ENCODE peak calls at places on chromosomes 1 and 21, in eight cellular contexts. L, M, K, I, G, R, B and H are unnamed samples. For H3K4me1, the result is how much of the 10 kb centered on the place peaks cover.

GRCh38 chr1:53076165-53076564 is 14.2 kb downstream of the PODN start:
- DNase-seq in L (peak), M (peak), K (no peak), I (no peak), G (no peak), R (no peak), B (no peak), H (peak)

GRCh38 chr1:240210026-240210425 is 118.3 kb downstream of the FMN2 start:
- DNase-seq in L (no peak), M (no peak), K (no peak), I (no peak), G (peak), R (no peak), B (no peak), H (no peak)

GRCh38 chr1:207698822-207699483 is 52.9 kb upstream of the CD46 start:
- DNase-seq in L (no peak), M (peak), K (peak), I (peak), G (peak), R (peak), B (peak), H (no peak)

GRCh38 chr1:209945377-209945776 is 7.4 kb downstream of the SYT14 start:
- DNase-seq in L (no peak), M (no peak), K (no peak), I (no peak), G (no peak), R (no peak), B (no peak), H (no peak)

GRCh38 chr1:38576241-38576640 is 283.3 kb downstream of the RRAGC start:
- DNase-seq in L (no peak), M (peak), K (no peak), I (no peak), G (no peak), R (no peak), B (no peak), H (no peak)

GRCh38 chr1:112141301-112141700 is 151.8 kb upstream of the KCND3 start:
- DNase-seq in L (no peak), M (no peak), K (no peak), I (no peak), G (no peak), R (no peak), B (no peak), H (no peak)

GRCh38 chr1:19975423-19976193 is 3.8 kb downstream of the PLA2G2A start:
- DNase-seq in L (no peak), M (no peak), K (no peak), I (peak), G (no peak), R (no peak), B (no peak), H (no peak)

GRCh38 chr1:161905269-161905884 is 118.3 kb downstream of the OLFML2B start:
- DNase-seq in L (no peak), M (no peak), K (peak), I (no peak), G (peak), R (no peak), B (peak), H (no peak)

GRCh38 chr21:34881421-34881820 is 167.7 kb downstream of the RUNX1 start:
- DNase-seq in L (no peak), M (no peak), K (no peak), I (no peak), G (peak), R (no peak), B (no peak), H (no peak)

GRCh38 chr1:236524142-236524891 is 535 bp downstream of the LGALS8 start:
- DNase-seq in L (peak), M (peak), K (peak), I (no peak), G (peak), R (peak), B (peak), H (peak)

GRCh38 chr1:178540646-178541045 is 27.7 kb downstream of the TEX35 start:
- DNase-seq in L (no peak), M (no peak), K (no peak), I (no peak), G (peak), R (no peak), B (no peak), H (no peak)

GRCh38 chr1:226814751-226815496 is 55.5 kb upstream of the PSEN2 start:
- DNase-seq in L (peak), M (no peak), K (peak), I (peak), G (peak), R (no peak), B (peak), H (peak)

GRCh38 chr1:27719286-27720251 is 6.2 kb upstream of the FAM76A start:
- DNase-seq in L (no peak), M (no peak), K (no peak), I (no peak), G (peak), R (no peak), B (no peak), H (no peak)

GRCh38 chr1:153705484-153705883 is 22.4 kb upstream of the INTS3 start:
- DNase-seq in L (no peak), M (no peak), K (no peak), I (no peak), G (no peak), R (no peak), B (no peak), H (no peak)

GRCh38 chr21:45513741-45514310 is 28.4 kb downstream of the SLC19A1 start:
- DNase-seq in L (peak), M (no peak), K (no peak), I (no peak), G (no peak), R (no peak), B (no peak), H (peak)

DNA sequence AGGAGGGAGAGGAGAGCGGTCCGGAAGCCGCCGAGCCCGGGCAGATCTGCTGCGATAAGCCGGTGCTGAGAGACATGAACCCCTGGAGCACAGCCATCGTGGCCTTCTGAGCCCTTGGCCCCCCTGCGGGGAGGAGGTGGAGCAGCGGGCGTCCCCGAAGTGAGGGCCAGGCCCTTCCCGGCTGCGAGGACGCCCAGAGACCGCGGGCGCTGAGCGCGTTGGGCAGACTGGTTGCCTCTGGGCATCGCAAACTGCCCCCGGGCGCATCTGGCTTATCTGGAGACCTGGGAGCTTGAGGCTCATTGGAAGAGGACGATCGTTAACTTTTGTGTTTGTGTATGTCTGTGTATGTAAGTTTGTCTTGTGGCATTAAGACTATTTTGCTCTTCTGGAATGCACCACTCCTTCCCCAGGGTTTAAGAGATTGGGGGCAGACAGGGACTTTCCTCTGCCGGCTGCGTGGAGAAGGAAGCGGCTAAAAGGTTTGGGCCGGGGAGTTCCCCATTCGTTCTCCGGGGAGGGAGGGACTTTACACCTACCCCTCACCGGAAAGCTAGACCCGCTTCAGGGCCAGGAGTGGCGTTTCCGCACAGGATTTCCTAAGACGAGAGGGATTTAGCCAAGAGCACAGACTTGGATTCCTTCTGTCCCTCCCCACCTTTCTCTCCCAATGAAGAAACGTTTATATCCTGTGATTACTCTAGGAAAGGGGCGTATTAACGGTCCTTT is 1.4 kb downstream of the IER5 start:
- DNase-seq in L (peak), M (peak), K (peak), I (peak), G (peak), R (peak), B (peak), H (peak)
- TF ChIP-seq CTCF in L (peak), M (no peak), K (no peak), I (no peak), G (no peak), R (no peak), B (no peak), H (no peak)

GRCh38 chr1:201690528-201690927 is 138.4 kb upstream of the IPO9 start:
- DNase-seq in L (no peak), M (no peak), K (no peak), I (no peak), G (no peak), R (no peak), B (no peak), H (no peak)
- H3K4me1 ChIP-seq in L (under half), M (under half), K (under half), I (under half), G (under half), R (under half), B (under half), H (under half)

GRCh38 chr1:100183370-100183769 is 5.3 kb upstream of the LRRC39 start:
- DNase-seq in L (no peak), M (no peak), K (no peak), I (no peak), G (no peak), R (no peak), B (no peak), H (no peak)

GRCh38 chr1:100177295-100178042 is 587 bp downstream of the LRRC39 start:
- DNase-seq in L (no peak), M (no peak), K (no peak), I (no peak), G (no peak), R (no peak), B (no peak), H (no peak)

GRCh38 chr1:100178092-100178491 is at the start of gene LRRC39:
- DNase-seq in L (no peak), M (no peak), K (no peak), I (no peak), G (no peak), R (no peak), B (no peak), H (no peak)
- TF ChIP-seq CTCF in L (no peak), M (no peak), K (no peak), I (no peak), G (no peak), R (no peak), B (no peak), H (no peak)

DNA sequence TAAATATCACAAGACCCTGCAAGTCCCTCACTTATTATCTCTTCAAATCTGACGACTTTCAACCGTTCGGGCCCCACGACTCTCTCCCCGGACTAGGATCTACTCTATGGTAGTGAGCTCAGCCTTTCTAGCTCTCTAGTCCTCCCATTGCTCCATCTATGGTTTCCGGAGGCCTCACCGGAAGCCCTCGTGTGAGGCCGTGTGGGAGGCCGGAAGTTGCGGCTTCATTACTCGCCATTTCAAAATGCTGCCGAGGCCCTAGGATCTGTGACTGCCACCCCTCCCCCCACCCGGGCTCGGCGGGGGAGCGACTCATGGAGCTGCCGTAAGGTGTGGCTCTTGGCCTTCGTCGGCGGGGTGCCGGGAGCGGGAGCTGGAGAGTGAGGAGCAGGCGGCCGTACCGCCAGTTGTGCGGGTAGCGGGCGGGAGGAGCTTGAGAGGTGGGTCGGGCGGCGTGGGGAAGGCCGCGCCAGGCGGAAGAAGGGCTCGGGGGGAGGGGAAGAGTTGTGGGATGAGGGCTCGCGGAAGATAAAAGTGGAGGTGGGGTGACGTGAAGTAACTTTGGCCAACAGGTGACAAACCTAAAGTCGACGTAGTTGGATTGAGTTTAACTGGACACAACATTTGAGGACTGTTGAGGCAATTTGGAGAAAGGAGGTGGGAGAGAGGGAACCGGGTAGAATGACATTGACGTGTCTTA is at the start of gene MDM4:
- DNase-seq in L (peak), M (peak), K (peak), I (peak), G (peak), R (peak), B (peak), H (peak)
- H3K4me1 ChIP-seq in L (under half), M (under half), K (half or more), I (under half), G (under half), R (half or more), B (under half), H (under half)

GRCh38 chr21:41953831-41954653 is at the start of gene C2CD2:
- DNase-seq in L (peak), M (peak), K (peak), I (peak), G (peak), R (no peak), B (peak), H (peak)
- TF ChIP-seq CTCF in L (no peak), M (no peak), K (no peak), I (no peak), G (no peak), R (no peak), B (no peak), H (no peak)

DNA sequence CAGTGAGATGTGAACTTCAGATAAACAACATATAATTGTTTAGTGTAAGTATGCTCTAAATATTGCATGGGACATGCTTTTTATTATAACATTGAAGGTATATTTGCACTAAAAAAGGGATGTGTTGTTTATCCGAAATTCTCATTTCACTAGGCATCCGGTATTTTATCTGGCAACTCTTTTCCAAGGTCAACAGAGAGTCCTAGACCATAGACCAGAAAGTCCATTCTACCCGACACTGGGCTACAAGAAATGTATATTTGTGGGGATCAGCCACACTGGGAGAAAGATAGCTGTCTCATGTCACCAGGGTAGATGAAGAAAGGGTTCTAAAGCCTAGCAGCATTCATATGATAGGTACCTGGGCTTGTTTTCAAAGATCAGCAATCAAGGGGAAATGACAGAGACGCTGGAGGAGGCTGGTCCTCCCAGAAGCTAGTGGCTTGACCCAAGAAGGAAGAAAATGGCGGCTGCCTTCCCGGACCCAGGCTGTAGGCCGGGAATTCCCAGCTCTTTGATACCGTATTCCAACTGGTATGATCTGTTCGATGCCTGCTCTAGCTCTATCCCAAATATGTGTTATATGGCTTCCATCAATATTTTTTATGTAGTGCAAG is 161.1 kb upstream of the IRF2BP2 start:
- DNase-seq in L (no peak), M (no peak), K (no peak), I (no peak), G (no peak), R (no peak), B (no peak), H (no peak)
- H3K4me1 ChIP-seq in L (under half), M (under half), K (under half), I (under half), G (under half), R (half or more), B (under half), H (under half)

GRCh38 chr1:33736496-33736895 is 127.4 kb upstream of the HMGB4 start:
- DNase-seq in L (no peak), M (no peak), K (no peak), I (no peak), G (no peak), R (no peak), B (no peak), H (no peak)

GRCh38 chr1:33740040-33740745 is 123.7 kb upstream of the HMGB4 start:
- DNase-seq in L (no peak), M (no peak), K (no peak), I (no peak), G (no peak), R (no peak), B (no peak), H (no peak)

GRCh38 chr1:33738976-33739375 is 124.9 kb upstream of the HMGB4 start:
- DNase-seq in L (no peak), M (no peak), K (no peak), I (no peak), G (no peak), R (no peak), B (no peak), H (no peak)

GRCh38 chr1:33738536-33738935 is 125.3 kb upstream of the HMGB4 start:
- DNase-seq in L (no peak), M (no peak), K (no peak), I (no peak), G (no peak), R (no peak), B (no peak), H (no peak)

DNA sequence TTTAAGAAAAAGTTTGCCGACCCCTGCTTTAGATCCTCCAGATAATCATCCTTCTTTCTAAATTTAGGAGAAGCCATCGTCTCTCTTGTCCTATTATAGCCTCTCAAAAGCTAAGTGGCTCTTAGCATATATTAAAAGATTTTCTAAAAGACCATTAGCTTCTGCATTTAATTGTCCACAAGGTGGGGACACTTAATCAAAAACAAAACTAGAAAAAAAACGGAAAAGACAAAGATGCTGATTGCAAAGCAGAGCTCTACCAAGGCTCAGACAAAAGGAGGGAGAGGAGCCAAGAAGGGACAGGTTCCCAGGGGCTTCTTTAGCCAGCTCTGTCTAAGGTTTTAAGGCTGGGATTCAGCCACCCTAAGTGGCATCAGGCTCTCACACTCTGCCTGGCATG is 128.3 kb upstream of the HMGB4 start:
- DNase-seq in L (no peak), M (no peak), K (no peak), I (no peak), G (no peak), R (no peak), B (no peak), H (no peak)
- TF ChIP-seq CTCF in L (peak), M (peak), K (no peak), I (no peak), G (peak), R (no peak), B (peak), H (no peak)

GRCh38 chr1:70719164-70719563 is 308.1 kb downstream of the CTH start:
- DNase-seq in L (no peak), M (no peak), K (no peak), I (no peak), G (no peak), R (no peak), B (no peak), H (no peak)
- H3K4me1 ChIP-seq in L (under half), M (under half), K (under half), I (under half), G (under half), R (under half), B (under half), H (under half)

DNA sequence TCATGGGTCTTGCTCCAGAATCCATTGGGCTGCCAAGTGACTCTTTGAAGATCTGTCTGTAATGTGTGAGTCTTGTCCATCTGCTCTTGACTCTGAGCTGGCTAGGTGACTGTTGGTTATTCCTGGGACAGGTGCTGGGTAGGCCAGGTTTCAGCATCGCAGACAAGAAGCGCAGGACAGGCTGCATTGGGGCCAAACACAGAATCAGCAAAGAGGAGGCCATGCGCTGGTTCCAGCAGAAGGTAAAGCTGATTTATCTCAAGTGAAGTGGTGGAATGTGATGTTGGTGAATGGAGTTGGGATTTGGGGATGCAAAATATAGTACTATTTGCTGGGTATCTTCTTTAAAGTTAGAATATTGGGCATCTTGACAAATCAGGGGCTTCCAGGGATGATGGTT is 4.1 kb downstream of the RPL11 start:
- DNase-seq in L (no peak), M (no peak), K (no peak), I (no peak), G (no peak), R (no peak), B (no peak), H (no peak)
- TF ChIP-seq CTCF in L (no peak), M (no peak), K (no peak), I (no peak), G (no peak), R (no peak), B (no peak), H (no peak)

DNA sequence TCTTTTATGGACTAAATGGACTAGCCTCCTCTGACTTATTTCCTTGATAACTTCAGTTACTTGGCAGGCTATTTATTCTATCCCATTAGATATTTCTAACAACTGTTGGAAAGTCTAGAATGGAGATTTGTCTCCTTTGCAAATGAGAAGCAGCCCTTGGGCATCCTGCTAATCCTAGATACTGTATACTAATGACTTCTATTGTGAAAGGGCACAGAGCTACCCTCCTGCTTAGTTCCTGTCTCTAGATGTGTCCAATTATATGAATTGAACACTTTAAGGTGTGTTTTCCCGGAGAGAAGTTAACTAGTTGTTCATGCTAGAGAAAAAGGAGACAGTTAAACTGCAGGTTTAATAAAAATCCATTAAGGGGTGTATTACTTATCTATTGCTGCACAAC is 10.2 kb upstream of the NCMAP start:
- DNase-seq in L (no peak), M (no peak), K (no peak), I (no peak), G (no peak), R (no peak), B (no peak), H (no peak)
- H3K4me1 ChIP-seq in L (under half), M (under half), K (under half), I (under half), G (under half), R (under half), B (under half), H (under half)